ENCODE peak calls at places on chromosomes 4 and X, in seven cellular contexts. One of them, this sample, is unnamed.

GRCh38 chr4:8238515-8239053 is 31.0 kb upstream of the HTRA3 start:
- DNase-seq in body of pancreas: no peak
- DNase-seq in mesenchymal stem cell: no peak
- DNase-seq in GM23248: no peak
- DNase-seq in upper lobe of right lung: no peak
- DNase-seq in CD4-positive, CD25-positive, alpha-beta regulatory T cell: no peak
- DNase-seq in left lung: no peak
- DNase-seq in this sample: peak; percentile 34

GRCh38 chr4:108013332-108013731 is 23.6 kb downstream of the HADH start:
- DNase-seq in GM23248: no peak
- DNase-seq in body of pancreas: no peak
- DNase-seq in left lung: no peak
- DNase-seq in CD4-positive, CD25-positive, alpha-beta regulatory T cell: no peak
- DNase-seq in mesenchymal stem cell: no peak
- DNase-seq in upper lobe of right lung: no peak
- DNase-seq in this sample: no peak

GRCh38 chr4:14151099-14151498 is 523.6 kb upstream of the BOD1L1 start:
- DNase-seq in body of pancreas: no peak
- DNase-seq in GM23248: no peak
- DNase-seq in mesenchymal stem cell: no peak
- DNase-seq in left lung: no peak
- DNase-seq in CD4-positive, CD25-positive, alpha-beta regulatory T cell: no peak
- DNase-seq in upper lobe of right lung: no peak
- DNase-seq in this sample: no peak

GRCh38 chr4:129344058-129344457 is 248.1 kb downstream of the C4orf33 start:
- DNase-seq in body of pancreas: peak; percentile 28
- DNase-seq in left lung: no peak
- DNase-seq in GM23248: peak; percentile 66
- DNase-seq in upper lobe of right lung: no peak
- DNase-seq in mesenchymal stem cell: peak; percentile 38
- DNase-seq in CD4-positive, CD25-positive, alpha-beta regulatory T cell: no peak
- DNase-seq in this sample: no peak

GRCh38 chr4:107654694-107655093 is 65.3 kb downstream of the PAPSS1 start:
- DNase-seq in left lung: no peak
- DNase-seq in CD4-positive, CD25-positive, alpha-beta regulatory T cell: no peak
- DNase-seq in upper lobe of right lung: no peak
- DNase-seq in GM23248: no peak
- DNase-seq in mesenchymal stem cell: no peak
- DNase-seq in body of pancreas: no peak
- DNase-seq in this sample: no peak

GRCh38 chr4:126306152-126306869 is 991.6 kb downstream of the FAT4 start:
- DNase-seq in upper lobe of right lung: no peak
- DNase-seq in body of pancreas: no peak
- DNase-seq in GM23248: peak; percentile 9
- DNase-seq in CD4-positive, CD25-positive, alpha-beta regulatory T cell: no peak
- DNase-seq in mesenchymal stem cell: no peak
- DNase-seq in left lung: no peak
- DNase-seq in this sample: no peak

GRCh38 chr4:114694770-114695169 is 96.2 kb downstream of the UGT8 start:
- DNase-seq in GM23248: peak; percentile 54
- DNase-seq in upper lobe of right lung: no peak
- DNase-seq in CD4-positive, CD25-positive, alpha-beta regulatory T cell: peak; percentile 23
- DNase-seq in mesenchymal stem cell: peak; percentile 38
- DNase-seq in body of pancreas: no peak
- DNase-seq in left lung: no peak
- DNase-seq in this sample: no peak

GRCh38 chr4:80183196-80184052 is 13.9 kb upstream of the PRDM8 start:
- DNase-seq in left lung: no peak
- DNase-seq in mesenchymal stem cell: no peak
- DNase-seq in GM23248: peak; percentile 44
- DNase-seq in body of pancreas: peak; percentile 15
- DNase-seq in upper lobe of right lung: peak; percentile 68
- DNase-seq in CD4-positive, CD25-positive, alpha-beta regulatory T cell: peak; percentile 53
- DNase-seq in this sample: peak; percentile 53

GRCh38 chrX:24298191-24298590 is 15.7 kb downstream of the SUPT20HL2 start:
- DNase-seq in body of pancreas: no peak
- DNase-seq in CD4-positive, CD25-positive, alpha-beta regulatory T cell: no peak
- DNase-seq in mesenchymal stem cell: peak; percentile 4
- DNase-seq in upper lobe of right lung: no peak
- DNase-seq in left lung: no peak
- DNase-seq in GM23248: no peak
- DNase-seq in this sample: no peak

GRCh38 chrX:24292358-24292757 is 21.5 kb downstream of the SUPT20HL2 start:
- DNase-seq in left lung: no peak
- DNase-seq in body of pancreas: no peak
- DNase-seq in CD4-positive, CD25-positive, alpha-beta regulatory T cell: no peak
- DNase-seq in mesenchymal stem cell: no peak
- DNase-seq in GM23248: no peak
- DNase-seq in upper lobe of right lung: no peak
- DNase-seq in this sample: no peak

GRCh38 chrX:24293412-24293811 is 20.5 kb downstream of the SUPT20HL2 start:
- DNase-seq in CD4-positive, CD25-positive, alpha-beta regulatory T cell: no peak
- DNase-seq in body of pancreas: no peak
- DNase-seq in mesenchymal stem cell: no peak
- DNase-seq in upper lobe of right lung: no peak
- DNase-seq in left lung: no peak
- DNase-seq in GM23248: no peak
- DNase-seq in this sample: no peak

GRCh38 chrX:24294619-24295018 is 19.2 kb downstream of the SUPT20HL2 start:
- DNase-seq in GM23248: peak; percentile 10
- DNase-seq in upper lobe of right lung: no peak
- DNase-seq in body of pancreas: no peak
- DNase-seq in left lung: no peak
- DNase-seq in mesenchymal stem cell: peak; percentile 6
- DNase-seq in CD4-positive, CD25-positive, alpha-beta regulatory T cell: no peak
- DNase-seq in this sample: no peak
- H3K27ac ChIP-seq in GM23248: no peak overlapping the region
- H3K27ac ChIP-seq in upper lobe of right lung: no peak overlapping the region
- H3K27ac ChIP-seq in body of pancreas: no peak overlapping the region
- H3K27ac ChIP-seq in left lung: no peak overlapping the region
- H3K27ac ChIP-seq in mesenchymal stem cell: no peak overlapping the region
- H3K27ac ChIP-seq in CD4-positive, CD25-positive, alpha-beta regulatory T cell: no peak overlapping the region
- H3K27ac ChIP-seq in this sample: no peak overlapping the region

DNA sequence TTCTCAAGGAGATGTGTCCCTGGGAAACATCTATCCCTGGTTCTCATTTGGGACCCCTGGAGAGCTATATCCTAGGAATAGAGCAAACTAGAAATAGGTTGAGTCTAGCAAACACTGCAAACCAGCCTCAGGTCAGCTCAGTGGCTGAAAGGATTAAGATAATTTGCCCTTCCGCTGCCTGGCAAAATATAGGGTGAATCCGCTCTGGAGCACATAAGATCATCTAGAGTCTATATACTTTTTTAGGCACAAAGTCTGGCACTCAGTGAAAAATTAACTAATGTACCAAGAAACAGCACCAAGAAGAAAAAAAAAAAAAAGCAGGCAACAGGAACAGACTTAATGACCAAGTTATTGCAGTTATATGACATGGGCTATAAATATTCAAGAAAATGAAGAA is 7.3 kb upstream of the GUCY2F start:
- DNase-seq in CD4-positive, CD25-positive, alpha-beta regulatory T cell: no peak
- DNase-seq in GM23248: no peak
- DNase-seq in upper lobe of right lung: no peak
- DNase-seq in left lung: no peak
- DNase-seq in body of pancreas: no peak
- DNase-seq in mesenchymal stem cell: no peak
- DNase-seq in this sample: no peak
- H3K4me3 ChIP-seq in CD4-positive, CD25-positive, alpha-beta regulatory T cell: no peak overlapping the region
- H3K4me3 ChIP-seq in GM23248: no peak overlapping the region
- H3K4me3 ChIP-seq in upper lobe of right lung: no peak overlapping the region
- H3K4me3 ChIP-seq in left lung: no peak overlapping the region
- H3K4me3 ChIP-seq in body of pancreas: no peak overlapping the region
- H3K4me3 ChIP-seq in mesenchymal stem cell: no peak overlapping the region
- H3K4me3 ChIP-seq in this sample: no peak overlapping the region

GRCh38 chr4:10584042-10584441 is 100.5 kb downstream of the CLNK start:
- DNase-seq in mesenchymal stem cell: peak; percentile 92
- DNase-seq in left lung: peak; percentile 36
- DNase-seq in body of pancreas: no peak
- DNase-seq in upper lobe of right lung: no peak
- DNase-seq in CD4-positive, CD25-positive, alpha-beta regulatory T cell: no peak
- DNase-seq in GM23248: peak; percentile 72
- DNase-seq in this sample: no peak
- H3K27ac ChIP-seq in mesenchymal stem cell: peak overlapping the region; percentile 36
- H3K27ac ChIP-seq in left lung: no peak overlapping the region
- H3K27ac ChIP-seq in body of pancreas: no peak overlapping the region
- H3K27ac ChIP-seq in upper lobe of right lung: no peak overlapping the region
- H3K27ac ChIP-seq in CD4-positive, CD25-positive, alpha-beta regulatory T cell: no peak overlapping the region
- H3K27ac ChIP-seq in GM23248: no peak overlapping the region
- H3K27ac ChIP-seq in this sample: no peak overlapping the region

GRCh38 chr4:152535236-152535902 is 523 bp downstream of the FBXW7 start:
- DNase-seq in mesenchymal stem cell: peak; percentile 10
- DNase-seq in GM23248: peak; percentile 45
- DNase-seq in CD4-positive, CD25-positive, alpha-beta regulatory T cell: peak; percentile 34
- DNase-seq in left lung: peak; percentile 37
- DNase-seq in upper lobe of right lung: no peak
- DNase-seq in body of pancreas: peak; percentile 26
- DNase-seq in this sample: peak; percentile 53

GRCh38 chr4:152537881-152538280 is 2.0 kb upstream of the FBXW7 start:
- DNase-seq in GM23248: no peak
- DNase-seq in upper lobe of right lung: no peak
- DNase-seq in CD4-positive, CD25-positive, alpha-beta regulatory T cell: no peak
- DNase-seq in mesenchymal stem cell: no peak
- DNase-seq in body of pancreas: no peak
- DNase-seq in left lung: no peak
- DNase-seq in this sample: no peak

GRCh38 chr4:152535903-152536544 is at the start of gene FBXW7:
- DNase-seq in left lung: peak; percentile 99
- DNase-seq in GM23248: peak; percentile 98
- DNase-seq in CD4-positive, CD25-positive, alpha-beta regulatory T cell: peak; percentile 100
- DNase-seq in upper lobe of right lung: peak; percentile 100
- DNase-seq in body of pancreas: peak; percentile 99
- DNase-seq in mesenchymal stem cell: peak; percentile 99
- DNase-seq in this sample: peak; percentile 99

GRCh38 chr4:152534541-152535231 is 1.2 kb downstream of the FBXW7 start:
- DNase-seq in GM23248: peak; percentile 71
- DNase-seq in body of pancreas: peak; percentile 30
- DNase-seq in upper lobe of right lung: peak; percentile 83
- DNase-seq in CD4-positive, CD25-positive, alpha-beta regulatory T cell: peak; percentile 55
- DNase-seq in left lung: peak; percentile 77
- DNase-seq in mesenchymal stem cell: peak; percentile 43
- DNase-seq in this sample: peak; percentile 83

GRCh38 chr4:152536545-152537182 is 772 bp upstream of the FBXW7 start:
- DNase-seq in upper lobe of right lung: no peak
- DNase-seq in body of pancreas: no peak
- DNase-seq in CD4-positive, CD25-positive, alpha-beta regulatory T cell: peak; percentile 88
- DNase-seq in GM23248: peak; percentile 73
- DNase-seq in left lung: no peak
- DNase-seq in mesenchymal stem cell: peak; percentile 61
- DNase-seq in this sample: no peak
- H3K4me3 ChIP-seq in upper lobe of right lung: peak overlapping the region; percentile 98
- H3K4me3 ChIP-seq in body of pancreas: peak overlapping the region; percentile 75
- H3K4me3 ChIP-seq in CD4-positive, CD25-positive, alpha-beta regulatory T cell: peak overlapping the region; percentile 98
- H3K4me3 ChIP-seq in GM23248: peak overlapping the region; percentile 95
- H3K4me3 ChIP-seq in left lung: peak overlapping the region; percentile 99
- H3K4me3 ChIP-seq in mesenchymal stem cell: peak overlapping the region; percentile 87
- H3K4me3 ChIP-seq in this sample: peak overlapping the region; percentile 98

GRCh38 chrX:136251042-136251991 is at the start of gene MAP7D3:
- DNase-seq in CD4-positive, CD25-positive, alpha-beta regulatory T cell: peak; percentile 70
- DNase-seq in left lung: peak; percentile 69
- DNase-seq in upper lobe of right lung: peak; percentile 81
- DNase-seq in GM23248: peak; percentile 80
- DNase-seq in body of pancreas: peak; percentile 59
- DNase-seq in mesenchymal stem cell: peak; percentile 58
- DNase-seq in this sample: peak; percentile 80

GRCh38 chrX:136258951-136259350 is 7.8 kb upstream of the MAP7D3 start:
- DNase-seq in body of pancreas: no peak
- DNase-seq in GM23248: no peak
- DNase-seq in left lung: no peak
- DNase-seq in upper lobe of right lung: no peak
- DNase-seq in CD4-positive, CD25-positive, alpha-beta regulatory T cell: no peak
- DNase-seq in mesenchymal stem cell: no peak
- DNase-seq in this sample: no peak

GRCh38 chrX:136250191-136251041 is 784 bp downstream of the MAP7D3 start:
- DNase-seq in CD4-positive, CD25-positive, alpha-beta regulatory T cell: no peak
- DNase-seq in left lung: no peak
- DNase-seq in mesenchymal stem cell: peak; percentile 59
- DNase-seq in upper lobe of right lung: no peak
- DNase-seq in GM23248: peak; percentile 59
- DNase-seq in body of pancreas: no peak
- DNase-seq in this sample: no peak

GRCh38 chrX:136259543-136259942 is 8.3 kb upstream of the MAP7D3 start:
- DNase-seq in body of pancreas: no peak
- DNase-seq in GM23248: peak; percentile 73
- DNase-seq in upper lobe of right lung: no peak
- DNase-seq in CD4-positive, CD25-positive, alpha-beta regulatory T cell: no peak
- DNase-seq in left lung: no peak
- DNase-seq in mesenchymal stem cell: peak; percentile 74
- DNase-seq in this sample: no peak

DNA sequence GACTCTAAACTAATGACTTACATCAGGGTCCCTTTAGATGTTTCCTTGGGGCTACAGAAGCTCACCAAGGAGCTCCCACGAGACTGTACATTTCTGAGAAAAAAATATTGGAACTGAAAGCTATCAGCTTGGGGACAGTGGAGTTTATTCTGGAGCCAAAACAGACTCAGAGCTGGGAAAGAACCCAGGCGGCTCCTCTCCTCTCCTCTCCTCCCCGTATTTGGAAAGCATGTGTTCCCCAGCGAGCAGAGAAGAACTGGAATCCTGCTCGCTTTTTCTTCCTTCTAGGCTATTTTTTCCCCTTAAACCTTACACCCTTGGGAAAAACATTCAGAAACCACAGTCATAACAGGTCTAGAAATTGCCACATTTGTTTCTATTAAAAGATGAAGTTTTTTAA is 4.3 kb upstream of the MAP7D3 start:
- DNase-seq in upper lobe of right lung: no peak
- DNase-seq in GM23248: peak; percentile 6
- DNase-seq in mesenchymal stem cell: no peak
- DNase-seq in body of pancreas: no peak
- DNase-seq in left lung: no peak
- DNase-seq in CD4-positive, CD25-positive, alpha-beta regulatory T cell: no peak
- DNase-seq in this sample: no peak
- H3K27ac ChIP-seq in upper lobe of right lung: peak overlapping the region; percentile 47
- H3K27ac ChIP-seq in GM23248: no peak overlapping the region
- H3K27ac ChIP-seq in mesenchymal stem cell: no peak overlapping the region
- H3K27ac ChIP-seq in body of pancreas: no peak overlapping the region
- H3K27ac ChIP-seq in left lung: peak overlapping the region; percentile 7
- H3K27ac ChIP-seq in CD4-positive, CD25-positive, alpha-beta regulatory T cell: no peak overlapping the region
- H3K27ac ChIP-seq in this sample: no peak overlapping the region

GRCh38 chrX:129781134-129782014 is 1.6 kb downstream of the SASH3 start:
- DNase-seq in GM23248: no peak
- DNase-seq in mesenchymal stem cell: no peak
- DNase-seq in upper lobe of right lung: peak; percentile 76
- DNase-seq in body of pancreas: no peak
- DNase-seq in left lung: peak; percentile 75
- DNase-seq in CD4-positive, CD25-positive, alpha-beta regulatory T cell: peak; percentile 78
- DNase-seq in this sample: peak; percentile 79
- H3K4me3 ChIP-seq in GM23248: no peak overlapping the region
- H3K4me3 ChIP-seq in mesenchymal stem cell: no peak overlapping the region
- H3K4me3 ChIP-seq in upper lobe of right lung: peak overlapping the region; percentile 45
- H3K4me3 ChIP-seq in body of pancreas: no peak overlapping the region
- H3K4me3 ChIP-seq in left lung: peak overlapping the region; percentile 56
- H3K4me3 ChIP-seq in CD4-positive, CD25-positive, alpha-beta regulatory T cell: peak overlapping the region; percentile 95
- H3K4me3 ChIP-seq in this sample: peak overlapping the region; percentile 51

GRCh38 chr4:186104114-186104894 is at the start of gene FAM149A:
- DNase-seq in left lung: peak; percentile 65
- DNase-seq in GM23248: peak; percentile 12
- DNase-seq in body of pancreas: peak; percentile 86
- DNase-seq in CD4-positive, CD25-positive, alpha-beta regulatory T cell: peak; percentile 16
- DNase-seq in upper lobe of right lung: peak; percentile 89
- DNase-seq in mesenchymal stem cell: no peak
- DNase-seq in this sample: peak; percentile 86
- H3K27ac ChIP-seq in left lung: peak within 1 kb of the TSS; percentile 31
- H3K27ac ChIP-seq in GM23248: no peak within 1 kb of the TSS
- H3K27ac ChIP-seq in body of pancreas: peak within 1 kb of the TSS; percentile 95
- H3K27ac ChIP-seq in CD4-positive, CD25-positive, alpha-beta regulatory T cell: no peak within 1 kb of the TSS
- H3K27ac ChIP-seq in upper lobe of right lung: peak within 1 kb of the TSS; percentile 24
- H3K27ac ChIP-seq in mesenchymal stem cell: no peak within 1 kb of the TSS
- H3K27ac ChIP-seq in this sample: peak within 1 kb of the TSS; percentile 73

This sample was measured in lower lobe of right lung.